ENCODE peak calls at places on chromosomes 2 and 18, in six cellular contexts. Y, P, O, I, M and G are unnamed samples.
A peak's percentile ranks its signal among the peaks of the same experiment; 100 is the strongest.

GRCh38 chr2:7209776-7210555 is 292.8 kb downstream of the RNF144A start:
- DNase-seq in Y (no peak), P (no peak), O (no peak), I (no peak), M (no peak), G (no peak)

GRCh38 chr2:99072556-99072955 is 69.0 kb upstream of the C2orf15 start:
- DNase-seq in Y (no peak), P (no peak), O (no peak), I (no peak), M (no peak), G (no peak)

GRCh38 chr2:9140570-9141378 is 65.8 kb upstream of the ASAP2 start:
- DNase-seq in Y (no peak), P (peak; percentile 38), O (no peak), I (peak; percentile 65), M (no peak), G (no peak)

GRCh38 chr2:5035134-5035533 is 657.0 kb upstream of the SOX11 start:
- DNase-seq in Y (no peak), P (no peak), O (no peak), I (no peak), M (no peak), G (no peak)

GRCh38 chr18:961644-962355 is 57.1 kb downstream of the ADCYAP1 start:
- DNase-seq in Y (peak; percentile 23), P (peak; percentile 55), O (no peak), I (peak; percentile 43), M (peak; percentile 49), G (peak; percentile 7)

GRCh38 chr2:119255760-119256573 is 32.3 kb downstream of the STEAP3 start:
- DNase-seq in Y (peak; percentile 78), P (peak; percentile 98), O (no peak), I (peak; percentile 79), M (peak; percentile 48), G (peak; percentile 91)

GRCh38 chr2:147546109-147546508 is 298.7 kb upstream of the ACVR2A start:
- DNase-seq in Y (no peak), P (no peak), O (no peak), I (no peak), M (no peak), G (no peak)

GRCh38 chr18:54607213-54607934 is 16.3 kb downstream of the DYNAP start:
- DNase-seq in Y (no peak), P (no peak), O (peak; percentile 31), I (peak; percentile 42), M (peak; percentile 32), G (no peak)

GRCh38 chr2:32841931-32842898 is 104.5 kb upstream of the LTBP1 start:
- DNase-seq in Y (no peak), P (no peak), O (no peak), I (no peak), M (no peak), G (no peak)

GRCh38 chr2:172819943-172820342 is 84.3 kb downstream of the RAPGEF4 start:
- DNase-seq in Y (no peak), P (no peak), O (no peak), I (no peak), M (no peak), G (no peak)

GRCh38 chr2:2083113-2083757 is 247.8 kb downstream of the MYT1L start:
- DNase-seq in Y (no peak), P (no peak), O (peak; percentile 23), I (no peak), M (no peak), G (no peak)

GRCh38 chr2:172513935-172514586 is 41.8 kb upstream of the PDK1 start:
- DNase-seq in Y (no peak), P (no peak), O (no peak), I (no peak), M (no peak), G (no peak)

GRCh38 chr2:121075641-121076500 is 209.1 kb downstream of the TFCP2L1 start:
- DNase-seq in Y (peak; percentile 61), P (no peak), O (no peak), I (peak; percentile 26), M (peak; percentile 30), G (no peak)

GRCh38 chr2:69305712-69306611 is 81.1 kb downstream of the GFPT1 start:
- DNase-seq in Y (peak; percentile 69), P (peak; percentile 34), O (no peak), I (peak; percentile 80), M (no peak), G (no peak)

GRCh38 chr18:5787936-5788335 is 107.4 kb downstream of the TMEM200C start:
- DNase-seq in Y (no peak), P (no peak), O (no peak), I (peak; percentile 48), M (no peak), G (no peak)

GRCh38 chr2:149122521-149122920 is 84.0 kb downstream of the LYPD6B start:
- DNase-seq in Y (no peak), P (no peak), O (no peak), I (no peak), M (no peak), G (no peak)

GRCh38 chr2:172380436-172381274 is 46.7 kb upstream of the ITGA6 start:
- DNase-seq in Y (no peak), P (no peak), O (no peak), I (peak; percentile 95), M (no peak), G (no peak)

GRCh38 chr2:49616800-49617199 is 462.5 kb upstream of the FSHR start:
- DNase-seq in Y (peak; percentile 32), P (peak; percentile 1), O (no peak), I (peak; percentile 57), M (no peak), G (no peak)

GRCh38 chr2:144516417-144516980 is 3.4 kb downstream of the ZEB2 start:
- DNase-seq in Y (peak; percentile 76), P (peak; percentile 53), O (no peak), I (no peak), M (no peak), G (no peak)

GRCh38 chr2:178865121-178865520 is 57.9 kb upstream of the TTN start:
- DNase-seq in Y (no peak), P (peak; percentile 75), O (no peak), I (no peak), M (peak; percentile 54), G (no peak)

GRCh38 chr2:201546576-201546975 is 95.0 kb downstream of the STRADB start:
- DNase-seq in Y (no peak), P (peak; percentile 80), O (no peak), I (no peak), M (no peak), G (peak; percentile 42)
- H3K4me3 ChIP-seq in Y (no peak overlapping the region), P (no peak overlapping the region), O (no peak overlapping the region), I (no peak overlapping the region), M (no peak overlapping the region), G (no peak overlapping the region)

DNA sequence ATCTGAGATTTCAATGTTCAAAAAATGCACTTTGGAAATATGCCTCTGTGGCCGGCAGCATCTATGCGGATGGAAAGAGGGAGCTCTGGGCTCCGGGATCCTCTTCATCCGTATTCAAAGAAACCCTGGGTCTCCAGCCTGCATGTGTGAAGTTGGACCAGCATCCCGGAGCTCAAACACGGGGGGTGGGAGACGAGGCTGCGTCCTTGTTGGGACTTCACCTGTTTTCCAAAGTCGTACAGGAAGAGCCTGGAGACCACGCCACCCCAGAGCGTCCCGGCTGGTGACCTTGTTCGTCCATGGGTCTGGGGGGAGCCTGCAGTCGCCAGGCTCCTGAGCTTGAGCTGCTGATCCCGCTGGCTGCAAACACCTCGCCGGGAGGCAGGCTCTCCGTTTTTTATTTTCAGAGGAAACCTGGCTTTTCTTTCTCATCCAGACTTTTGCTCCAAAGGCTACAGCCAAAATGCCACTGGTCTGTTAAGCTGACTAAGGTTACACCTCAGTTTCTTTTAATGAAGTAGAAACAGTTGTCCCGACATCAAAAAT is 77.4 kb downstream of the PTGR3 start:
- DNase-seq in Y (no peak), P (peak; percentile 38), O (no peak), I (no peak), M (no peak), G (no peak)
- H3K4me3 ChIP-seq in Y (no peak overlapping the region), P (peak overlapping the region; percentile 28), O (no peak overlapping the region), I (no peak overlapping the region), M (no peak overlapping the region), G (peak overlapping the region; percentile 26)

GRCh38 chr2:45006041-45006941 is 3.0 kb downstream of the SIX2 start:
- DNase-seq in Y (peak; percentile 35), P (no peak), O (no peak), I (no peak), M (no peak), G (no peak)

GRCh38 chr2:45007356-45007755 is 1.9 kb downstream of the SIX2 start:
- DNase-seq in Y (no peak), P (no peak), O (no peak), I (no peak), M (no peak), G (no peak)

GRCh38 chr2:45007961-45008295 is 1.3 kb downstream of the SIX2 start:
- DNase-seq in Y (peak; percentile 31), P (no peak), O (no peak), I (no peak), M (no peak), G (no peak)

GRCh38 chr2:45005261-45006002 is 3.8 kb downstream of the SIX2 start:
- DNase-seq in Y (peak; percentile 31), P (no peak), O (no peak), I (no peak), M (no peak), G (no peak)

GRCh38 chr2:45006942-45007287 is 2.3 kb downstream of the SIX2 start:
- DNase-seq in Y (no peak), P (no peak), O (no peak), I (no peak), M (no peak), G (no peak)
- H3K4me3 ChIP-seq in Y (no peak overlapping the region), P (peak overlapping the region; percentile 58), O (no peak overlapping the region), I (no peak overlapping the region), M (peak overlapping the region; percentile 69), G (no peak overlapping the region)

GRCh38 chr2:128304330-128304714 is 14.3 kb downstream of the HS6ST1 start:
- DNase-seq in Y (no peak), P (no peak), O (no peak), I (no peak), M (no peak), G (no peak)

GRCh38 chr2:128303911-128304310 is 14.8 kb downstream of the HS6ST1 start:
- DNase-seq in Y (no peak), P (no peak), O (no peak), I (no peak), M (no peak), G (no peak)

GRCh38 chr2:128306081-128306930 is 12.4 kb downstream of the HS6ST1 start:
- DNase-seq in Y (no peak), P (peak; percentile 91), O (peak; percentile 57), I (peak; percentile 73), M (peak; percentile 69), G (peak; percentile 86)

GRCh38 chr2:128305555-128306080 is 13.1 kb downstream of the HS6ST1 start:
- DNase-seq in Y (no peak), P (no peak), O (no peak), I (no peak), M (no peak), G (no peak)

DNA sequence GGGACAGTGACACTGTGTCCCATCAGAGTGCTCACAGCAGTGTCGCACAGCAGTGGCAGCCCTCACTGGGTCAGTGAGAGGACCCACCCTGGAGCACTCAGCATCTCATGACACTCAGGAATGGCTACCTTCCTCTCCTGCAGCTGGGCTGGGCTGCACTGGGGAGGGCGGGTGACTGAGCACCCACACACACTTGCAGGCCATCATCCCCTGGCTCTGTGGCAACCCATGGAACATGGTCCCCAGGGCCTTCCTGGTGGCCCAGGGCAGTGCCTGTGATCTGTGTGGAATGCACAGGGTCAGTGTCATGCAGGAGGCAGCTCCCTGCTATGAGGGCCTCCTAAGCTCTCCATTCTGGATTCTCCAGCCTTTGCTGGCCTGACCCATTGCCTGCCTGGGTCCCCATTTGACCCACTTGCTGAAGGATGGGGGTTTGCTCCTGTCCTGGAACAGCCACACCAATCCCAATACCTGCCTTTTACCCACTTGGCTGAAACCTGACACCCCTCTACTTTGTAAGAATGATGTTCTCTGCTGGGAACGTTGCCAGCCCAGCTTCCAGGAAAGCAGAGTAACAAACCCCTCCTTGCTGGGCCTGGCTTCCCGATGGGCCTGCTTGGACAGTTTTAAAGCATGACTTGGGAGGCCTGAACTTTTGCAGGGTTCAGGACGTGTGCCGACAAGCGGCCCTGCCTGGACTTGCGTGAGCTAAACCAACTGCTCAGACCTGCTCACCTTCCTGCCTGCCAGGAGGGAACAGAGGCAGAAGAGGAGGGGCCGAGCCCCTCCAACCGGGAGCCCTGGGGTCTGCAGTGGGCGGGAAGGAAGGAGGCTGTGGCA is 13.7 kb downstream of the HS6ST1 start:
- DNase-seq in Y (no peak), P (peak; percentile 96), O (peak; percentile 67), I (peak; percentile 71), M (peak; percentile 95), G (peak; percentile 89)
- H3K4me3 ChIP-seq in Y (no peak overlapping the region), P (no peak overlapping the region), O (no peak overlapping the region), I (no peak overlapping the region), M (no peak overlapping the region), G (no peak overlapping the region)